ENCODE peak calls at places on chromosomes 6 and 20, in five cellular contexts. One of them, this sample, is unnamed.

GRCh38 chr6:169824848-169825557 is 73.6 kb downstream of the ERMARD start:
- DNase-seq in AG10803: no peak
- DNase-seq in body of pancreas: no peak
- DNase-seq in GM06990: no peak
- DNase-seq in dorsolateral prefrontal cortex: no peak
- DNase-seq in this sample: no peak

GRCh38 chr6:80173411-80173810 is 66.9 kb downstream of the BCKDHB start:
- DNase-seq in AG10803: no peak
- DNase-seq in body of pancreas: no peak
- DNase-seq in GM06990: no peak
- DNase-seq in dorsolateral prefrontal cortex: no peak
- DNase-seq in this sample: peak

GRCh38 chr6:150599199-150600002 is at the start of gene PLEKHG1:
- DNase-seq in AG10803: peak
- DNase-seq in body of pancreas: peak
- DNase-seq in GM06990: peak
- DNase-seq in dorsolateral prefrontal cortex: peak
- DNase-seq in this sample: peak

GRCh38 chr6:134846031-134846430 is 103.9 kb downstream of the ALDH8A1 start:
- DNase-seq in AG10803: no peak
- DNase-seq in body of pancreas: no peak
- DNase-seq in GM06990: no peak
- DNase-seq in dorsolateral prefrontal cortex: no peak
- DNase-seq in this sample: no peak

GRCh38 chr20:57828696-57829095 is 118.9 kb upstream of the PMEPA1 start:
- DNase-seq in AG10803: no peak
- DNase-seq in body of pancreas: no peak
- DNase-seq in GM06990: no peak
- DNase-seq in dorsolateral prefrontal cortex: no peak
- DNase-seq in this sample: no peak

GRCh38 chr6:30837870-30838269 is 46.4 kb upstream of the DDR1 start:
- DNase-seq in AG10803: no peak
- DNase-seq in body of pancreas: no peak
- DNase-seq in GM06990: no peak
- DNase-seq in dorsolateral prefrontal cortex: no peak
- DNase-seq in this sample: no peak

GRCh38 chr20:34082232-34082887 is 29.7 kb downstream of the EIF2S2 start:
- DNase-seq in AG10803: no peak
- DNase-seq in body of pancreas: no peak
- DNase-seq in GM06990: no peak
- DNase-seq in dorsolateral prefrontal cortex: no peak
- DNase-seq in this sample: no peak

GRCh38 chr6:85637579-85637978 is 5.1 kb downstream of the SYNCRIP start:
- DNase-seq in AG10803: no peak
- DNase-seq in body of pancreas: no peak
- DNase-seq in GM06990: no peak
- DNase-seq in dorsolateral prefrontal cortex: no peak
- DNase-seq in this sample: no peak

GRCh38 chr20:36344517-36345132 is 38.5 kb downstream of the DLGAP4 start:
- DNase-seq in AG10803: peak
- DNase-seq in body of pancreas: peak
- DNase-seq in GM06990: no peak
- DNase-seq in dorsolateral prefrontal cortex: no peak
- DNase-seq in this sample: peak

GRCh38 chr20:44017905-44018683 is 103.4 kb downstream of the TOX2 start:
- DNase-seq in AG10803: peak
- DNase-seq in body of pancreas: peak
- DNase-seq in GM06990: no peak
- DNase-seq in dorsolateral prefrontal cortex: peak
- DNase-seq in this sample: peak

GRCh38 chr6:150373260-150373701 is 4.5 kb downstream of the IYD start:
- DNase-seq in AG10803: peak
- DNase-seq in body of pancreas: no peak
- DNase-seq in GM06990: no peak
- DNase-seq in dorsolateral prefrontal cortex: no peak
- DNase-seq in this sample: peak

GRCh38 chr6:28922841-28923317 is 906 bp downstream of the TRIM27 start:
- DNase-seq in AG10803: peak
- DNase-seq in body of pancreas: no peak
- DNase-seq in GM06990: no peak
- DNase-seq in dorsolateral prefrontal cortex: peak
- DNase-seq in this sample: peak

GRCh38 chr20:11766961-11767360 is 150.7 kb upstream of the BTBD3 start:
- DNase-seq in AG10803: peak
- DNase-seq in body of pancreas: no peak
- DNase-seq in GM06990: no peak
- DNase-seq in dorsolateral prefrontal cortex: peak
- DNase-seq in this sample: no peak

GRCh38 chr6:165556116-165556843 is 106.8 kb downstream of the PDE10A start:
- DNase-seq in AG10803: no peak
- DNase-seq in body of pancreas: peak
- DNase-seq in GM06990: no peak
- DNase-seq in dorsolateral prefrontal cortex: no peak
- DNase-seq in this sample: peak

GRCh38 chr20:48571945-48572589 is 255.7 kb downstream of the PREX1 start:
- DNase-seq in AG10803: no peak
- DNase-seq in body of pancreas: no peak
- DNase-seq in GM06990: no peak
- DNase-seq in dorsolateral prefrontal cortex: no peak
- DNase-seq in this sample: no peak

GRCh38 chr6:127547909-127548649 is 28.9 kb upstream of the C6orf58 start:
- DNase-seq in AG10803: peak
- DNase-seq in body of pancreas: no peak
- DNase-seq in GM06990: no peak
- DNase-seq in dorsolateral prefrontal cortex: no peak
- DNase-seq in this sample: peak

GRCh38 chr6:40903456-40903855 is 135.6 kb downstream of the UNC5CL start:
- DNase-seq in AG10803: peak
- DNase-seq in body of pancreas: no peak
- DNase-seq in GM06990: no peak
- DNase-seq in dorsolateral prefrontal cortex: no peak
- DNase-seq in this sample: no peak

GRCh38 chr6:168039301-168039700 is 39.7 kb downstream of the FRMD1 start:
- DNase-seq in AG10803: no peak
- DNase-seq in body of pancreas: no peak
- DNase-seq in GM06990: no peak
- DNase-seq in dorsolateral prefrontal cortex: no peak
- DNase-seq in this sample: no peak

GRCh38 chr6:46990031-46990644 is 52.0 kb downstream of the ADGRF1 start:
- DNase-seq in AG10803: no peak
- DNase-seq in body of pancreas: no peak
- DNase-seq in GM06990: no peak
- DNase-seq in dorsolateral prefrontal cortex: no peak
- DNase-seq in this sample: peak

GRCh38 chr6:41920921-41921711 is at the start of the genes BYSL and MED20:
- DNase-seq in AG10803: peak
- DNase-seq in body of pancreas: peak
- DNase-seq in GM06990: peak
- DNase-seq in dorsolateral prefrontal cortex: peak
- DNase-seq in this sample: peak

GRCh38 chr6:628772-629171 is 28.1 kb downstream of the HUS1B start:
- DNase-seq in AG10803: no peak
- DNase-seq in body of pancreas: no peak
- DNase-seq in GM06990: no peak
- DNase-seq in dorsolateral prefrontal cortex: no peak
- DNase-seq in this sample: no peak
- H3K4me3 ChIP-seq in AG10803: no peak
- H3K4me3 ChIP-seq in body of pancreas: no peak
- H3K4me3 ChIP-seq in GM06990: no peak
- H3K4me3 ChIP-seq in dorsolateral prefrontal cortex: no peak
- H3K4me3 ChIP-seq in this sample: no peak

GRCh38 chr20:49672109-49672681 is 41.5 kb downstream of the B4GALT5 start:
- DNase-seq in AG10803: no peak
- DNase-seq in body of pancreas: no peak
- DNase-seq in GM06990: no peak
- DNase-seq in dorsolateral prefrontal cortex: no peak
- DNase-seq in this sample: no peak
- H3K4me3 ChIP-seq in AG10803: no peak
- H3K4me3 ChIP-seq in body of pancreas: no peak
- H3K4me3 ChIP-seq in GM06990: no peak
- H3K4me3 ChIP-seq in dorsolateral prefrontal cortex: no peak
- H3K4me3 ChIP-seq in this sample: no peak

GRCh38 chr20:53581444-53582311 is 12.0 kb downstream of the ZNF217 start:
- DNase-seq in AG10803: no peak
- DNase-seq in body of pancreas: no peak
- DNase-seq in GM06990: peak
- DNase-seq in dorsolateral prefrontal cortex: no peak
- DNase-seq in this sample: no peak
- H3K4me3 ChIP-seq in AG10803: no peak
- H3K4me3 ChIP-seq in body of pancreas: no peak
- H3K4me3 ChIP-seq in GM06990: peak
- H3K4me3 ChIP-seq in dorsolateral prefrontal cortex: no peak
- H3K4me3 ChIP-seq in this sample: no peak

DNA sequence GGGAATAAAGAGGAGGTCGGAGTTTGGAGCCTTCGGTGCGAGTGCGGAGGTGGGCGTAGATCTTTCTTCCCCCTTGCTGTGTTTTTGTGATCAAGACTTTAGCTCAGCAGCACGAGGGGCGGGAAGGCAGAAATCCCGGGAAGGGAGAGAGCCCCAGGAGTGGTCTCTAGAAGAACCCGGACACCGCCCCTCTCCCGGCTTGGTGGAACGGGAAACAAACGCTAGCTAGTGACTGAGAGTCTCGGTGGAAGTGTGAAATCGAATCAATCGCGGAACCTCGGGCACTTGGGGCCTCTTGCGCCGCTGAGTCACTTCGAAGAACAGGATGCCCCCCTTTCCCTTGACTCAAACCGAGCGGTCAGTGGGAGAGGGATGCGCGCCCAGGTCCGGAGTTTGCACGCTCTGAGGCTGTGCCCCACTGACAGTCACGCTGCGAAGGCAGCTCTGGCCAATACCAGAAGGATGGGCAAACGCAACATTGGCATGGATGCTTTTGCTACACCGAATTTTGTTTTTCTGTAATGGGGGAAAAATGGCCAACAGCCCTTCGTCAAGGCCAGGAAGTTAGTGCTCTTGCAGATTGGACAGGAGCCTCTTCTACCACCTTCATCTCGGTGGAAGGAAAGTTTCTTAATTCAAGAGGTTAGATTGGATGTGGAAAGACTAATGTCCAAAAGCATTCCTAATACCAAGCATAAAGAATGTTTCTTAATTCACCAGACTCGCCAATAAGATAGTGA is 1.6 kb upstream of the OLIG3 start:
- DNase-seq in AG10803: no peak
- DNase-seq in body of pancreas: no peak
- DNase-seq in GM06990: no peak
- DNase-seq in dorsolateral prefrontal cortex: no peak
- DNase-seq in this sample: no peak
- H3K4me3 ChIP-seq in AG10803: no peak
- H3K4me3 ChIP-seq in body of pancreas: no peak
- H3K4me3 ChIP-seq in GM06990: no peak
- H3K4me3 ChIP-seq in dorsolateral prefrontal cortex: no peak
- H3K4me3 ChIP-seq in this sample: no peak

GRCh38 chr20:63502671-63503172 is 3.8 kb upstream of the EEF1A2 start:
- DNase-seq in AG10803: no peak
- DNase-seq in body of pancreas: peak
- DNase-seq in GM06990: no peak
- DNase-seq in dorsolateral prefrontal cortex: no peak
- DNase-seq in this sample: no peak

GRCh38 chr20:63501818-63502670 is 3.2 kb upstream of the EEF1A2 start:
- DNase-seq in AG10803: no peak
- DNase-seq in body of pancreas: peak
- DNase-seq in GM06990: no peak
- DNase-seq in dorsolateral prefrontal cortex: peak
- DNase-seq in this sample: no peak

GRCh38 chr20:63499333-63499969 is 568 bp upstream of the EEF1A2 start:
- DNase-seq in AG10803: no peak
- DNase-seq in body of pancreas: peak
- DNase-seq in GM06990: no peak
- DNase-seq in dorsolateral prefrontal cortex: no peak
- DNase-seq in this sample: no peak

GRCh38 chr20:63500151-63500901 is 1.4 kb upstream of the EEF1A2 start:
- DNase-seq in AG10803: no peak
- DNase-seq in body of pancreas: no peak
- DNase-seq in GM06990: no peak
- DNase-seq in dorsolateral prefrontal cortex: peak
- DNase-seq in this sample: no peak

GRCh38 chr20:63500902-63501817 is 2.3 kb upstream of the EEF1A2 start:
- DNase-seq in AG10803: no peak
- DNase-seq in body of pancreas: no peak
- DNase-seq in GM06990: no peak
- DNase-seq in dorsolateral prefrontal cortex: no peak
- DNase-seq in this sample: no peak
- H3K4me3 ChIP-seq in AG10803: no peak
- H3K4me3 ChIP-seq in body of pancreas: no peak
- H3K4me3 ChIP-seq in GM06990: no peak
- H3K4me3 ChIP-seq in dorsolateral prefrontal cortex: no peak
- H3K4me3 ChIP-seq in this sample: no peak